ENCODE peak calls at places on chromosomes 16 and 17, in five cellular contexts. P is SHP77; H is activated CD4-positive, alpha-beta memory T cell treated with anti-CD3 and anti-CD28 coated beads for 36 hours; T is NCI-H460; X is NCI-H345. D is an unnamed sample.

GRCh38 chr16:4225075-4225474 is 16.8 kb downstream of the SRL start:
- DNase-seq in T (no peak), H (no peak), X (no peak), P (no peak), D (no peak)

GRCh38 chr16:63596716-63597115 is 1525.1 kb downstream of the CDH11 start:
- DNase-seq in X (no peak), T (no peak), P (no peak), H (no peak), D (no peak)

GRCh38 chr17:58587713-58588117 is 73.3 kb upstream of the MTMR4 start:
- DNase-seq in P (peak; percentile 47), H (peak; percentile 79), T (peak; percentile 58), X (peak; percentile 69), D (peak; percentile 22)

GRCh38 chr17:46940692-46941404 is 17.9 kb downstream of the GOSR2 start:
- DNase-seq in P (peak; percentile 92), T (peak; percentile 76), X (peak; percentile 66), H (peak; percentile 81), D (peak; percentile 42)

GRCh38 chr17:1495265-1495664 is 2.8 kb upstream of the MYO1C start:
- DNase-seq in H (no peak), X (no peak), P (no peak), T (no peak), D (no peak)

GRCh38 chr16:88423448-88423850 is 29.6 kb upstream of the ZFPM1 start:
- DNase-seq in T (no peak), P (no peak), H (no peak), X (no peak), D (no peak)

GRCh38 chr16:11133344-11133921 is 122.6 kb downstream of the SOCS1 start:
- DNase-seq in P (no peak), T (peak; percentile 68), X (no peak), H (no peak), D (peak; percentile 80)

GRCh38 chr17:42422412-42422957 is 571 bp downstream of the CAVIN1 start:
- DNase-seq in T (no peak), X (peak; percentile 11), H (peak; percentile 52), P (no peak), D (no peak)

GRCh38 chr16:9801651-9802050 is 380.6 kb downstream of the GRIN2A start:
- DNase-seq in X (no peak), P (no peak), T (no peak), H (no peak), D (no peak)

GRCh38 chr17:48726182-48726915 is 2.2 kb downstream of the HOXB13 start:
- DNase-seq in T (no peak), P (no peak), H (no peak), X (no peak), D (no peak)

GRCh38 chr16:67269766-67270165 is 9.6 kb upstream of the PLEKHG4 start:
- DNase-seq in P (no peak), T (no peak), H (no peak), X (no peak), D (no peak)

D was measured in T1000.